ENCODE peak calls at places on chromosomes 11 and 22, in four cellular contexts. One of them, this sample, is unnamed.

GRCh38 chr11:85627998-85628770 is at the start of gene TMEM126B:
- DNase-seq in cardiac fibroblast: peak
- DNase-seq in AG20443: peak
- DNase-seq in kidney: peak
- DNase-seq in this sample: peak

GRCh38 chr22:27993201-27993635 is 74.2 kb upstream of the PITPNB start:
- DNase-seq in cardiac fibroblast: no peak
- DNase-seq in AG20443: no peak
- DNase-seq in kidney: peak
- DNase-seq in this sample: peak

GRCh38 chr22:24951942-24952836 is at the start of gene KIAA1671:
- DNase-seq in AG20443: peak
- DNase-seq in kidney: peak
- DNase-seq in cardiac fibroblast: peak
- DNase-seq in this sample: peak

GRCh38 chr11:3861698-3862097 is 6.2 kb downstream of the STIM1 start:
- DNase-seq in AG20443: no peak
- DNase-seq in cardiac fibroblast: peak
- DNase-seq in kidney: no peak
- DNase-seq in this sample: no peak

GRCh38 chr11:64876835-64877341 is 1.5 kb downstream of the EHD1 start:
- DNase-seq in cardiac fibroblast: peak
- DNase-seq in AG20443: peak
- DNase-seq in kidney: peak
- DNase-seq in this sample: peak

GRCh38 chr11:14362613-14363012 is 3.6 kb upstream of the RRAS2 start:
- DNase-seq in kidney: no peak
- DNase-seq in cardiac fibroblast: no peak
- DNase-seq in AG20443: no peak
- DNase-seq in this sample: no peak

GRCh38 chr22:32707971-32708370 is 93.5 kb upstream of the TIMP3 start:
- DNase-seq in kidney: no peak
- DNase-seq in AG20443: no peak
- DNase-seq in cardiac fibroblast: no peak
- DNase-seq in this sample: no peak

GRCh38 chr22:35493074-35493473 is 47.6 kb upstream of the RASD2 start:
- DNase-seq in AG20443: no peak
- DNase-seq in cardiac fibroblast: no peak
- DNase-seq in kidney: no peak
- DNase-seq in this sample: no peak

GRCh38 chr11:102850973-102851745 is 7.8 kb upstream of the MMP3 start:
- DNase-seq in AG20443: peak
- DNase-seq in kidney: no peak
- DNase-seq in cardiac fibroblast: peak
- DNase-seq in this sample: no peak

GRCh38 chr11:133581091-133581490 is 48.8 kb upstream of the OPCML start:
- DNase-seq in AG20443: no peak
- DNase-seq in cardiac fibroblast: no peak
- DNase-seq in kidney: no peak
- DNase-seq in this sample: no peak

GRCh38 chr11:111565111-111565720 is 24.7 kb downstream of the LAYN start:
- DNase-seq in AG20443: peak
- DNase-seq in kidney: no peak
- DNase-seq in cardiac fibroblast: peak
- DNase-seq in this sample: no peak

GRCh38 chr11:1373536-1374214 is 16.1 kb upstream of the BRSK2 start:
- DNase-seq in kidney: no peak
- DNase-seq in AG20443: no peak
- DNase-seq in cardiac fibroblast: no peak
- DNase-seq in this sample: no peak

GRCh38 chr11:16096336-16096735 is 260.0 kb downstream of the SOX6 start:
- DNase-seq in cardiac fibroblast: peak
- DNase-seq in AG20443: peak
- DNase-seq in kidney: no peak
- DNase-seq in this sample: no peak

GRCh38 chr22:42716221-42716620 is 4.4 kb downstream of the A4GALT start:
- DNase-seq in cardiac fibroblast: no peak
- DNase-seq in kidney: no peak
- DNase-seq in AG20443: no peak
- DNase-seq in this sample: no peak

GRCh38 chr11:113553235-113553634 is 78.0 kb upstream of the DRD2 start:
- DNase-seq in AG20443: peak
- DNase-seq in cardiac fibroblast: peak
- DNase-seq in kidney: no peak
- DNase-seq in this sample: no peak

GRCh38 chr11:90222152-90222458 is 744 bp downstream of the CHORDC1 start:
- DNase-seq in AG20443: no peak
- DNase-seq in cardiac fibroblast: no peak
- DNase-seq in kidney: no peak
- DNase-seq in this sample: no peak

GRCh38 chr11:67072295-67072694 is 15.6 kb downstream of the RHOD start:
- DNase-seq in cardiac fibroblast: no peak
- DNase-seq in kidney: no peak
- DNase-seq in AG20443: no peak
- DNase-seq in this sample: no peak

GRCh38 chr11:44601471-44602370 is 36.3 kb downstream of the CD82 start:
- DNase-seq in kidney: no peak
- DNase-seq in cardiac fibroblast: no peak
- DNase-seq in AG20443: no peak
- DNase-seq in this sample: no peak

GRCh38 chr22:25484498-25484897 is 80.0 kb upstream of the GRK3 start:
- DNase-seq in AG20443: no peak
- DNase-seq in kidney: no peak
- DNase-seq in cardiac fibroblast: peak
- DNase-seq in this sample: no peak

GRCh38 chr22:23183107-23183698 is 2.9 kb downstream of the BCR start:
- DNase-seq in AG20443: peak
- DNase-seq in cardiac fibroblast: peak
- DNase-seq in kidney: peak
- DNase-seq in this sample: peak

GRCh38 chr22:37818397-37819099 is 4.6 kb upstream of the GALR3 start:
- DNase-seq in cardiac fibroblast: peak
- DNase-seq in kidney: peak
- DNase-seq in AG20443: peak
- DNase-seq in this sample: peak

GRCh38 chr11:111942826-111943225 is 5.7 kb downstream of the DIXDC1 start:
- DNase-seq in cardiac fibroblast: peak
- DNase-seq in AG20443: peak
- DNase-seq in kidney: no peak
- DNase-seq in this sample: no peak

GRCh38 chr11:64801591-64802369 is 1.2 kb downstream of the MAP4K2 start:
- DNase-seq in AG20443: no peak
- DNase-seq in cardiac fibroblast: no peak
- DNase-seq in kidney: peak
- DNase-seq in this sample: no peak

GRCh38 chr11:134950692-134951304 is 538.8 kb upstream of the B3GAT1 start:
- DNase-seq in kidney: no peak
- DNase-seq in cardiac fibroblast: peak
- DNase-seq in AG20443: peak
- DNase-seq in this sample: no peak

GRCh38 chr11:69050592-69051380 is 2.1 kb downstream of the TPCN2 start:
- DNase-seq in cardiac fibroblast: no peak
- DNase-seq in AG20443: no peak
- DNase-seq in kidney: peak
- DNase-seq in this sample: no peak

GRCh38 chr11:60786811-60787567 is 1.9 kb downstream of the MS4A10 start:
- DNase-seq in AG20443: peak
- DNase-seq in cardiac fibroblast: peak
- DNase-seq in kidney: peak
- DNase-seq in this sample: peak

GRCh38 chr11:89498845-89499448 is 7.8 kb upstream of the NOX4 start:
- DNase-seq in cardiac fibroblast: no peak
- DNase-seq in kidney: no peak
- DNase-seq in AG20443: no peak
- DNase-seq in this sample: no peak

GRCh38 chr11:74676596-74676995 is 54.6 kb downstream of the CHRDL2 start:
- DNase-seq in kidney: peak
- DNase-seq in AG20443: no peak
- DNase-seq in cardiac fibroblast: no peak
- DNase-seq in this sample: no peak

GRCh38 chr11:124882339-124883071 is 15.2 kb downstream of the ROBO4 start:
- DNase-seq in cardiac fibroblast: no peak
- DNase-seq in AG20443: no peak
- DNase-seq in kidney: no peak
- DNase-seq in this sample: no peak

GRCh38 chr11:14836106-14836492 is 55.9 kb downstream of the CYP2R1 start:
- DNase-seq in kidney: no peak
- DNase-seq in AG20443: no peak
- DNase-seq in cardiac fibroblast: no peak
- DNase-seq in this sample: no peak

GRCh38 chr22:45200862-45201511 is 37.3 kb downstream of the NUP50 start:
- DNase-seq in kidney: no peak
- DNase-seq in AG20443: no peak
- DNase-seq in cardiac fibroblast: peak
- DNase-seq in this sample: peak

GRCh38 chr22:19411690-19412045 is 19.9 kb downstream of the HIRA start:
- DNase-seq in AG20443: no peak
- DNase-seq in cardiac fibroblast: no peak
- DNase-seq in kidney: no peak
- DNase-seq in this sample: no peak

GRCh38 chr22:46262449-46263207 is 515 bp downstream of the PKDREJ start:
- DNase-seq in kidney: peak
- DNase-seq in cardiac fibroblast: peak
- DNase-seq in AG20443: peak
- DNase-seq in this sample: peak

GRCh38 chr22:42621505-42622002 is 6.9 kb upstream of the POLDIP3 start:
- DNase-seq in cardiac fibroblast: peak
- DNase-seq in kidney: peak
- DNase-seq in AG20443: peak
- DNase-seq in this sample: peak

GRCh38 chr11:115784796-115785521 is 280.7 kb upstream of the CADM1 start:
- DNase-seq in AG20443: no peak
- DNase-seq in cardiac fibroblast: no peak
- DNase-seq in kidney: peak
- DNase-seq in this sample: no peak

GRCh38 chr22:23156286-23156685 is 11.0 kb downstream of the RAB36 start:
- DNase-seq in cardiac fibroblast: no peak
- DNase-seq in kidney: no peak
- DNase-seq in AG20443: no peak
- DNase-seq in this sample: no peak

GRCh38 chr11:63608353-63609345 is 5.6 kb downstream of the PLAAT3 start:
- DNase-seq in cardiac fibroblast: peak
- DNase-seq in kidney: no peak
- DNase-seq in AG20443: peak
- DNase-seq in this sample: no peak

GRCh38 chr11:3964935-3965511 is 109.6 kb downstream of the STIM1 start:
- DNase-seq in AG20443: no peak
- DNase-seq in kidney: no peak
- DNase-seq in cardiac fibroblast: no peak
- DNase-seq in this sample: no peak

GRCh38 chr11:95832763-95833162 is 42.5 kb downstream of the CEP57 start:
- DNase-seq in AG20443: no peak
- DNase-seq in cardiac fibroblast: peak
- DNase-seq in kidney: no peak
- DNase-seq in this sample: no peak

This sample was measured in lower lobe of right lung.